ENCODE peak calls at places on chromosomes 6 and 20, in eight cellular contexts. One of them, this sample, is unnamed.

GRCh38 chr6:157510329-157511188 is 129.6 kb downstream of the ZDHHC14 start:
- DNase-seq in spleen: no peak
- DNase-seq in SJSA1: no peak
- DNase-seq in brain microvascular endothelial cell: no peak
- DNase-seq in ascending aorta: no peak
- DNase-seq in heart left ventricle: no peak
- DNase-seq in heart right ventricle: no peak
- DNase-seq in fibroblast of lung: no peak
- DNase-seq in this sample: no peak

GRCh38 chr6:52664991-52665686 is 5.8 kb upstream of the TMEM14A start:
- DNase-seq in spleen: no peak
- DNase-seq in SJSA1: no peak
- DNase-seq in brain microvascular endothelial cell: no peak
- DNase-seq in ascending aorta: no peak
- DNase-seq in heart left ventricle: no peak
- DNase-seq in heart right ventricle: no peak
- DNase-seq in fibroblast of lung: no peak
- DNase-seq in this sample: no peak

GRCh38 chr6:167827588-167828324 is 1.0 kb downstream of the AFDN start:
- DNase-seq in spleen: peak
- DNase-seq in SJSA1: peak
- DNase-seq in brain microvascular endothelial cell: no peak
- DNase-seq in ascending aorta: no peak
- DNase-seq in heart left ventricle: peak
- DNase-seq in heart right ventricle: peak
- DNase-seq in fibroblast of lung: peak
- DNase-seq in this sample: no peak

GRCh38 chr6:72757048-72757447 is 135.2 kb downstream of the KCNQ5 start:
- DNase-seq in spleen: no peak
- DNase-seq in SJSA1: no peak
- DNase-seq in brain microvascular endothelial cell: no peak
- DNase-seq in ascending aorta: no peak
- DNase-seq in heart left ventricle: no peak
- DNase-seq in heart right ventricle: no peak
- DNase-seq in fibroblast of lung: no peak
- DNase-seq in this sample: no peak

GRCh38 chr20:4109587-4109986 is 94.2 kb upstream of the RNF24 start:
- DNase-seq in spleen: no peak
- DNase-seq in SJSA1: no peak
- DNase-seq in brain microvascular endothelial cell: no peak
- DNase-seq in ascending aorta: no peak
- DNase-seq in heart left ventricle: no peak
- DNase-seq in heart right ventricle: no peak
- DNase-seq in fibroblast of lung: no peak
- DNase-seq in this sample: no peak

GRCh38 chr6:52990342-52990741 is 4.7 kb downstream of the GSTA4 start:
- DNase-seq in spleen: no peak
- DNase-seq in SJSA1: peak
- DNase-seq in brain microvascular endothelial cell: no peak
- DNase-seq in ascending aorta: no peak
- DNase-seq in heart left ventricle: no peak
- DNase-seq in heart right ventricle: no peak
- DNase-seq in fibroblast of lung: peak
- DNase-seq in this sample: no peak

GRCh38 chr6:143805832-143806281 is 37.3 kb upstream of the LTV1 start:
- DNase-seq in spleen: no peak
- DNase-seq in SJSA1: peak
- DNase-seq in brain microvascular endothelial cell: no peak
- DNase-seq in ascending aorta: no peak
- DNase-seq in heart left ventricle: no peak
- DNase-seq in heart right ventricle: no peak
- DNase-seq in fibroblast of lung: peak
- DNase-seq in this sample: no peak

GRCh38 chr20:53124803-53125202 is 152.6 kb downstream of the TSHZ2 start:
- DNase-seq in spleen: no peak
- DNase-seq in SJSA1: no peak
- DNase-seq in brain microvascular endothelial cell: no peak
- DNase-seq in ascending aorta: no peak
- DNase-seq in heart left ventricle: no peak
- DNase-seq in heart right ventricle: no peak
- DNase-seq in fibroblast of lung: no peak
- DNase-seq in this sample: no peak

GRCh38 chr6:118768904-118769325 is 117.5 kb upstream of the CEP85L start:
- DNase-seq in spleen: no peak
- DNase-seq in SJSA1: no peak
- DNase-seq in brain microvascular endothelial cell: no peak
- DNase-seq in ascending aorta: no peak
- DNase-seq in heart left ventricle: no peak
- DNase-seq in heart right ventricle: no peak
- DNase-seq in fibroblast of lung: no peak
- DNase-seq in this sample: no peak

GRCh38 chr6:155264704-155265320 is 999 bp downstream of the CLDN20 start:
- DNase-seq in spleen: no peak
- DNase-seq in SJSA1: no peak
- DNase-seq in brain microvascular endothelial cell: no peak
- DNase-seq in ascending aorta: no peak
- DNase-seq in heart left ventricle: no peak
- DNase-seq in heart right ventricle: no peak
- DNase-seq in fibroblast of lung: no peak
- DNase-seq in this sample: no peak

GRCh38 chr6:155265843-155266535 is 2.2 kb downstream of the CLDN20 start:
- DNase-seq in spleen: no peak
- DNase-seq in SJSA1: no peak
- DNase-seq in brain microvascular endothelial cell: no peak
- DNase-seq in ascending aorta: no peak
- DNase-seq in heart left ventricle: no peak
- DNase-seq in heart right ventricle: no peak
- DNase-seq in fibroblast of lung: no peak
- DNase-seq in this sample: no peak

GRCh38 chr6:155270566-155271091 is 6.8 kb downstream of the CLDN20 start:
- DNase-seq in spleen: no peak
- DNase-seq in SJSA1: no peak
- DNase-seq in brain microvascular endothelial cell: no peak
- DNase-seq in ascending aorta: no peak
- DNase-seq in heart left ventricle: no peak
- DNase-seq in heart right ventricle: no peak
- DNase-seq in fibroblast of lung: no peak
- DNase-seq in this sample: no peak

GRCh38 chr6:155269765-155270164 is 6.0 kb downstream of the CLDN20 start:
- DNase-seq in spleen: no peak
- DNase-seq in SJSA1: no peak
- DNase-seq in brain microvascular endothelial cell: no peak
- DNase-seq in ascending aorta: no peak
- DNase-seq in heart left ventricle: no peak
- DNase-seq in heart right ventricle: no peak
- DNase-seq in fibroblast of lung: no peak
- DNase-seq in this sample: no peak

DNA sequence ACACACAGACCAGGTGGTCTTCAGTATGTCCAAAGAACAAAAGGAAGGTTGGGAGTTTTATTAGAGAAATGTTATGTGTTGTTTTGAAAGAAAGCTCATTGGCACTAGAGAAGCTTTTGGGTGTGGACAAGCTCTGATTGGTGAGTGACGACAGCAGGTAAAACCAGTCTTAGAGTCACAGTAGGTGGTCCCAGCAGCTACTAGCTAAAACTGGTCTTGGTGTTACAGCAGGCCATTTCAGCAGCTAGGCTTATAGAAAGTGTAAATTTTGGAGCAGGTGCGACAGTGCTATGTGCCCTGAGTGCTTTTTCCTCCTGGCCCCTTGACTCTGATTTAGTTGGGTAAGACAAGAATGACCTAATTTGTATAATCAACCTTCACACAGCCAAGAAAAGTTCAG is 3.6 kb downstream of the CLDN20 start:
- DNase-seq in spleen: no peak
- DNase-seq in SJSA1: no peak
- DNase-seq in brain microvascular endothelial cell: no peak
- DNase-seq in ascending aorta: no peak
- DNase-seq in heart left ventricle: no peak
- DNase-seq in heart right ventricle: no peak
- DNase-seq in fibroblast of lung: no peak
- DNase-seq in this sample: no peak
- H3K27ac ChIP-seq in spleen: no peak
- H3K27ac ChIP-seq in SJSA1: no peak
- H3K27ac ChIP-seq in brain microvascular endothelial cell: no peak
- H3K27ac ChIP-seq in ascending aorta: peak
- H3K27ac ChIP-seq in heart left ventricle: no peak
- H3K27ac ChIP-seq in heart right ventricle: no peak
- H3K27ac ChIP-seq in fibroblast of lung: no peak
- H3K27ac ChIP-seq in this sample: no peak

GRCh38 chr6:165594584-165595333 is 68.3 kb downstream of the PDE10A start:
- DNase-seq in spleen: no peak
- DNase-seq in SJSA1: no peak
- DNase-seq in brain microvascular endothelial cell: no peak
- DNase-seq in ascending aorta: no peak
- DNase-seq in heart left ventricle: no peak
- DNase-seq in heart right ventricle: no peak
- DNase-seq in fibroblast of lung: no peak
- DNase-seq in this sample: no peak
- H3K27ac ChIP-seq in spleen: no peak
- H3K27ac ChIP-seq in SJSA1: no peak
- H3K27ac ChIP-seq in brain microvascular endothelial cell: no peak
- H3K27ac ChIP-seq in ascending aorta: no peak
- H3K27ac ChIP-seq in heart left ventricle: no peak
- H3K27ac ChIP-seq in heart right ventricle: no peak
- H3K27ac ChIP-seq in fibroblast of lung: no peak
- H3K27ac ChIP-seq in this sample: no peak

GRCh38 chr6:16473184-16473907 is 235.0 kb downstream of the GMPR start:
- DNase-seq in spleen: no peak
- DNase-seq in SJSA1: peak
- DNase-seq in brain microvascular endothelial cell: no peak
- DNase-seq in ascending aorta: no peak
- DNase-seq in heart left ventricle: no peak
- DNase-seq in heart right ventricle: no peak
- DNase-seq in fibroblast of lung: no peak
- DNase-seq in this sample: no peak

GRCh38 chr6:16471898-16472297 is 233.5 kb downstream of the GMPR start:
- DNase-seq in spleen: no peak
- DNase-seq in SJSA1: no peak
- DNase-seq in brain microvascular endothelial cell: no peak
- DNase-seq in ascending aorta: no peak
- DNase-seq in heart left ventricle: no peak
- DNase-seq in heart right ventricle: no peak
- DNase-seq in fibroblast of lung: no peak
- DNase-seq in this sample: no peak

GRCh38 chr6:16472349-16473069 is 234.1 kb downstream of the GMPR start:
- DNase-seq in spleen: no peak
- DNase-seq in SJSA1: peak
- DNase-seq in brain microvascular endothelial cell: peak
- DNase-seq in ascending aorta: no peak
- DNase-seq in heart left ventricle: no peak
- DNase-seq in heart right ventricle: no peak
- DNase-seq in fibroblast of lung: peak
- DNase-seq in this sample: no peak

GRCh38 chr6:16474834-16475781 is 236.7 kb downstream of the GMPR start:
- DNase-seq in spleen: no peak
- DNase-seq in SJSA1: no peak
- DNase-seq in brain microvascular endothelial cell: no peak
- DNase-seq in ascending aorta: no peak
- DNase-seq in heart left ventricle: no peak
- DNase-seq in heart right ventricle: no peak
- DNase-seq in fibroblast of lung: no peak
- DNase-seq in this sample: no peak

DNA sequence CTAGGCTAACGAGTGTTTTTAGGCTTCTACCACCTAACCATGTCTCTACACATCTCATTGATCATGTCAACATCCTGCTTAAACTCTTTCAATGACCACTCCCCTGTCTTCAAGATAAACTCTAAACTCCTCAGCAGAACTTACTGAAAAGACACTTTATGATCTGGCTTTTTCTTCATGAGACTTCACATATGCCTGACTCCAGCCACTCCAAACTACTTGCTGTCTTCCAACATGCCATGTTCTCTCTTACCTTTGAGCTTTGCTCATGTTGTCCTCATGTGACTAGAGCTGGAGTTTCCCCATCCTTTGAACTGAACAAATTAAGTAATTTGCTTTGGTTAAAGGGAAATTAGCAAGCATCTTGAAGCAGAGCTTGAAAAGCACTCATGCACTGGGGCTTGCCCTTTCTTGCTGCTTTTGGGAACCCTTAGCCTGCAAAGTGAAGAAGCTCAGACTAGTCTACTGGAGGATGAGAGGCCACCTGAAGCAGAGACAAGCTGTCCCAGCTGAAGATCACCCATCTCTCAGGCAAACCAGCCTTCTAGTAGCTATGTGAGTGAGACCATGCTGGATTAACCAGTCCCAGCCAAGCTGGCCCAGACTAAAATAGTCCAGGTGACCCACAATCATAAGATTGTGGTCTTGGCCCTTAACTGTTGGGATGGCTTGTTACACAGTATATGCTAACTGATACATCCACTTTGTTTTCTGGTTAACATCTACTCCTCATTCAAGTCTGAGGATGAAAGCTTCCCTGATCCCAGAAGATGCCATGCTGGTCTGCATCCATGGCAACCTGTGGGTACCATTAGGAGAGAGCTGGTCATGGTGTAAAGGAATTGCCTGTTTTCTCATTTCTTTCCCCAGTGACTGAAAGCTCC is 235.8 kb downstream of the GMPR start:
- DNase-seq in spleen: no peak
- DNase-seq in SJSA1: no peak
- DNase-seq in brain microvascular endothelial cell: no peak
- DNase-seq in ascending aorta: no peak
- DNase-seq in heart left ventricle: no peak
- DNase-seq in heart right ventricle: no peak
- DNase-seq in fibroblast of lung: no peak
- DNase-seq in this sample: no peak
- H3K27ac ChIP-seq in spleen: peak
- H3K27ac ChIP-seq in SJSA1: peak
- H3K27ac ChIP-seq in brain microvascular endothelial cell: no peak
- H3K27ac ChIP-seq in ascending aorta: no peak
- H3K27ac ChIP-seq in heart left ventricle: no peak
- H3K27ac ChIP-seq in heart right ventricle: no peak
- H3K27ac ChIP-seq in fibroblast of lung: no peak
- H3K27ac ChIP-seq in this sample: no peak

GRCh38 chr6:111579816-111580215 is 25.9 kb downstream of the TRAF3IP2 start:
- DNase-seq in spleen: no peak
- DNase-seq in SJSA1: no peak
- DNase-seq in brain microvascular endothelial cell: no peak
- DNase-seq in ascending aorta: no peak
- DNase-seq in heart left ventricle: no peak
- DNase-seq in heart right ventricle: no peak
- DNase-seq in fibroblast of lung: no peak
- DNase-seq in this sample: no peak

GRCh38 chr6:111580401-111580800 is 25.3 kb downstream of the TRAF3IP2 start:
- DNase-seq in spleen: no peak
- DNase-seq in SJSA1: no peak
- DNase-seq in brain microvascular endothelial cell: no peak
- DNase-seq in ascending aorta: no peak
- DNase-seq in heart left ventricle: no peak
- DNase-seq in heart right ventricle: no peak
- DNase-seq in fibroblast of lung: no peak
- DNase-seq in this sample: no peak

GRCh38 chr6:111581957-111582356 is 23.7 kb downstream of the TRAF3IP2 start:
- DNase-seq in spleen: no peak
- DNase-seq in SJSA1: peak
- DNase-seq in brain microvascular endothelial cell: no peak
- DNase-seq in ascending aorta: no peak
- DNase-seq in heart left ventricle: no peak
- DNase-seq in heart right ventricle: no peak
- DNase-seq in fibroblast of lung: no peak
- DNase-seq in this sample: no peak

GRCh38 chr6:111583221-111583620 is 22.5 kb downstream of the TRAF3IP2 start:
- DNase-seq in spleen: no peak
- DNase-seq in SJSA1: no peak
- DNase-seq in brain microvascular endothelial cell: no peak
- DNase-seq in ascending aorta: no peak
- DNase-seq in heart left ventricle: no peak
- DNase-seq in heart right ventricle: no peak
- DNase-seq in fibroblast of lung: no peak
- DNase-seq in this sample: no peak

GRCh38 chr6:111580826-111581505 is 24.7 kb downstream of the TRAF3IP2 start:
- DNase-seq in spleen: no peak
- DNase-seq in SJSA1: no peak
- DNase-seq in brain microvascular endothelial cell: no peak
- DNase-seq in ascending aorta: no peak
- DNase-seq in heart left ventricle: no peak
- DNase-seq in heart right ventricle: no peak
- DNase-seq in fibroblast of lung: peak
- DNase-seq in this sample: no peak
- H3K27ac ChIP-seq in spleen: no peak
- H3K27ac ChIP-seq in SJSA1: no peak
- H3K27ac ChIP-seq in brain microvascular endothelial cell: no peak
- H3K27ac ChIP-seq in ascending aorta: peak
- H3K27ac ChIP-seq in heart left ventricle: peak
- H3K27ac ChIP-seq in heart right ventricle: peak
- H3K27ac ChIP-seq in fibroblast of lung: no peak
- H3K27ac ChIP-seq in this sample: no peak